ENCODE peak calls at places on chromosomes 3 and 15, in seven cellular contexts. J is left ventricle myocardium inferior; X is pancreas; G is tibial nerve; A is CD4-positive, alpha-beta T cell; S is neural progenitor cell; Z is AG09309. R is an unnamed sample.

GRCh38 chr15:58441376-58442070 is 9.7 kb downstream of the LIPC start:
- DNase-seq in Z (peak), X (no peak), J (no peak), S (no peak), A (no peak), G (no peak), R (peak)

GRCh38 chr3:106085998-106086397 is 217.2 kb upstream of the CBLB start:
- DNase-seq in S (no peak), A (no peak), J (no peak), X (no peak), Z (no peak), G (no peak), R (no peak)

GRCh38 chr3:106206165-106206564 is 337.4 kb upstream of the CBLB start:
- DNase-seq in X (no peak), J (no peak), S (no peak), G (no peak), Z (no peak), A (no peak), R (peak)

GRCh38 chr15:54273928-54274327 is 295.7 kb downstream of the UNC13C start:
- DNase-seq in J (no peak), G (no peak), Z (no peak), A (no peak), X (no peak), S (no peak), R (no peak)

GRCh38 chr15:101011582-101011981 is 92.4 kb downstream of the LRRK1 start:
- DNase-seq in A (no peak), G (no peak), Z (no peak), J (no peak), X (no peak), S (peak), R (no peak)

GRCh38 chr3:14511971-14512943 is 27.9 kb downstream of the GRIP2 start:
- DNase-seq in Z (no peak), A (no peak), J (no peak), S (no peak), G (no peak), X (no peak), R (no peak)

GRCh38 chr3:98005438-98005837 is 29.7 kb downstream of the GABRR3 start:
- DNase-seq in J (no peak), G (no peak), S (no peak), X (no peak), A (no peak), Z (no peak), R (no peak)

GRCh38 chr15:33467146-33467815 is 156.5 kb downstream of the RYR3 start:
- DNase-seq in J (no peak), G (no peak), A (no peak), Z (no peak), X (no peak), S (no peak), R (no peak)

GRCh38 chr15:51251591-51251990 is 86.8 kb downstream of the CYP19A1 start:
- DNase-seq in X (no peak), Z (no peak), J (no peak), S (no peak), A (no peak), G (no peak), R (no peak)

GRCh38 chr15:28922712-28923012 is 36.9 kb downstream of the APBA2 start:
- DNase-seq in A (no peak), S (no peak), Z (no peak), J (no peak), X (no peak), G (no peak), R (no peak)

GRCh38 chr3:185813691-185814215 is 11.1 kb downstream of the IGF2BP2 start:
- DNase-seq in J (no peak), A (no peak), Z (no peak), S (peak), X (no peak), G (no peak), R (no peak)

GRCh38 chr3:71503525-71504249 is 79.8 kb downstream of the FOXP1 start:
- DNase-seq in A (no peak), S (no peak), X (no peak), Z (peak), G (no peak), J (no peak), R (no peak)

GRCh38 chr3:141915766-141916165 is 39.3 kb downstream of the ATP1B3 start:
- DNase-seq in Z (no peak), X (no peak), J (no peak), A (no peak), S (no peak), G (no peak), R (no peak)

GRCh38 chr3:141920701-141921100 is 44.3 kb downstream of the ATP1B3 start:
- DNase-seq in X (no peak), A (no peak), S (no peak), Z (no peak), G (no peak), J (no peak), R (no peak)

GRCh38 chr3:141926929-141927328 is 50.5 kb downstream of the ATP1B3 start:
- DNase-seq in Z (no peak), X (no peak), A (no peak), J (no peak), S (no peak), G (no peak), R (no peak)

GRCh38 chr3:141921316-141921715 is 44.9 kb downstream of the ATP1B3 start:
- DNase-seq in J (no peak), G (no peak), Z (no peak), X (no peak), S (no peak), A (no peak), R (no peak)
- TF ChIP-seq CTCF in J (no peak), G (no peak), Z (no peak), X (no peak), S (no peak), A (no peak), R (no peak)

DNA sequence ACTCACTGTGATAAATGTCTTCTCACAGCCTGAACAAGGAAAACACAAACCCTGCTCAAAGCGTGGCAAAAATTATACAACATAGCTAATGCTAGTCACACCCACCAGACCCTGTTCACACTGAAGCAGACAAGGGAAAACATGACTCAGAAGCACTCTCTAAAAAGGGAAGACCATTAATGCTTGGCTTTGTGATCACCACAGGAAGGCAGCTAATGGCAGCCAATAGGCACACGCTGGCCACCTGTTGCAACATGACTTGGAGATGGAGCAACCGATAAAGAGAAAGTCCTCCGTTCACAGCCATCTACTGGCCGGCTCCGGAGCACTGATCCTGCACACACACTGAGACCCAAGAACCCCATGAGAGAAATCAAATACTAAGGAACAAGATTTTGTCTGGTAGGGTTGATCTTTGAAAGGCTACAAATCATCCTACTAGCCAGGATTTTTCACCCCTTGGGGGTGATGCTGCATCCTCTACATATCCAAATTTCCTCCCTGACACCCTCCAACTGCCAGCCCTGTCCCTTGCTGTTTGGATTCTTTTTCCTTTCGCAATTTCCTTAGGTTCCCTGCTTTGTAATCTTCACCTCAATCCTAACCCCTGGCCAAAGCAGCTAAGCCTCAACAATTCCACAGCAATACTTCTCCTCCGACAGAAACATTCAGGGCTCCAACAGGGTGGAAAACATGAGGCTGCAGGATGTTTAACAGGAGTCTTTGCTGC is 3.2 kb downstream of the ZXDC start:
- DNase-seq in S (no peak), J (peak), A (no peak), G (peak), Z (peak), X (peak), R (peak)
- TF ChIP-seq CTCF in S (no peak), J (no peak), A (no peak), G (no peak), Z (no peak), X (no peak), R (peak)

DNA sequence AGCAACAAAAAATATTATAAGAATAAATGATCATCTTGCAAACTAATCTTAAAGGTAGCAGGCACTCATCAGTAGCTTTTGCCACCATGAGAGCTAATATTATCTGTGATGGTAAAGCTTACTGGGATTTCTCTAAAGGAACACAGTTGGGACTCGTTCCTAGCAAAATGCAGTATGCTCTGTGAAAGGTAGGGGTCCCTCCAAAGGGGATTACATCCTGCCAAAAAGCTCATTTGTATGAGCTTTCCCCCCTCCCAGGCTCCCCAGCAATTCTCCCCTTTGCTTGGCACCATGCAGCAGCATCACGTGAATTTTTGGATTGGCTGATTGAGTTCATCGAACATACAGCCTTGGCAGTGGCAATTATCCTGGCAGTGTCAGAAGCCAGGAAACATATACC is 361.0 kb upstream of the PLSCR5 start:
- DNase-seq in G (no peak), A (no peak), J (no peak), Z (no peak), X (no peak), S (peak), R (no peak)
- TF ChIP-seq CTCF in G (no peak), A (no peak), J (no peak), Z (no peak), X (no peak), S (peak), R (no peak)

GRCh38 chr3:13353936-13354542 is 66.1 kb downstream of the NUP210 start:
- DNase-seq in G (no peak), J (no peak), Z (no peak), S (peak), A (no peak), X (no peak), R (no peak)
- TF ChIP-seq CTCF in G (no peak), J (peak), Z (peak), S (peak), A (no peak), X (no peak), R (no peak)

R was measured in AG09319.